ENCODE peak calls at places on chromosomes 12 and 14, in seven cellular contexts. One of them, this sample, is unnamed.

GRCh38 chr12:69007166-69007857 is 74.3 kb upstream of the CPM start:
- DNase-seq in tibial nerve: no peak
- DNase-seq in HT-29: no peak
- DNase-seq in frontal cortex: no peak
- DNase-seq in body of pancreas: no peak
- DNase-seq in NCI-H1694 treated with DMSO at 0.1 percent for 48 hours: no peak
- DNase-seq in brain microvascular endothelial cell: peak; percentile 63
- DNase-seq in this sample: peak; percentile 18

GRCh38 chr12:98741229-98741614 is 96.1 kb downstream of the APAF1 start:
- DNase-seq in brain microvascular endothelial cell: no peak
- DNase-seq in HT-29: no peak
- DNase-seq in body of pancreas: no peak
- DNase-seq in frontal cortex: no peak
- DNase-seq in NCI-H1694 treated with DMSO at 0.1 percent for 48 hours: no peak
- DNase-seq in tibial nerve: no peak
- DNase-seq in this sample: no peak

GRCh38 chr12:60070541-60070940 is 474.7 kb downstream of the SLC16A7 start:
- DNase-seq in tibial nerve: no peak
- DNase-seq in NCI-H1694 treated with DMSO at 0.1 percent for 48 hours: no peak
- DNase-seq in body of pancreas: no peak
- DNase-seq in brain microvascular endothelial cell: no peak
- DNase-seq in frontal cortex: no peak
- DNase-seq in HT-29: peak; percentile 38
- DNase-seq in this sample: no peak

GRCh38 chr12:32053881-32054624 is 52.6 kb upstream of the BICD1 start:
- DNase-seq in frontal cortex: no peak
- DNase-seq in body of pancreas: no peak
- DNase-seq in NCI-H1694 treated with DMSO at 0.1 percent for 48 hours: no peak
- DNase-seq in tibial nerve: no peak
- DNase-seq in HT-29: no peak
- DNase-seq in brain microvascular endothelial cell: no peak
- DNase-seq in this sample: no peak

GRCh38 chr12:14264316-14264715 is 101.2 kb upstream of the ATF7IP start:
- DNase-seq in tibial nerve: no peak
- DNase-seq in NCI-H1694 treated with DMSO at 0.1 percent for 48 hours: no peak
- DNase-seq in brain microvascular endothelial cell: peak; percentile 61
- DNase-seq in HT-29: peak; percentile 54
- DNase-seq in frontal cortex: no peak
- DNase-seq in body of pancreas: no peak
- DNase-seq in this sample: no peak

GRCh38 chr14:95500772-95501401 is 15.6 kb downstream of the SYNE3 start:
- DNase-seq in brain microvascular endothelial cell: peak; percentile 73
- DNase-seq in NCI-H1694 treated with DMSO at 0.1 percent for 48 hours: no peak
- DNase-seq in body of pancreas: peak; percentile 59
- DNase-seq in frontal cortex: no peak
- DNase-seq in tibial nerve: peak; percentile 63
- DNase-seq in HT-29: no peak
- DNase-seq in this sample: peak; percentile 73

GRCh38 chr12:106128526-106129430 is 10.0 kb downstream of the NUAK1 start:
- DNase-seq in frontal cortex: no peak
- DNase-seq in tibial nerve: no peak
- DNase-seq in body of pancreas: no peak
- DNase-seq in NCI-H1694 treated with DMSO at 0.1 percent for 48 hours: no peak
- DNase-seq in HT-29: no peak
- DNase-seq in brain microvascular endothelial cell: no peak
- DNase-seq in this sample: no peak

GRCh38 chr12:10771132-10771733 is 31.2 kb downstream of the TAS2R7 start:
- DNase-seq in HT-29: peak; percentile 63
- DNase-seq in body of pancreas: no peak
- DNase-seq in frontal cortex: peak; percentile 8
- DNase-seq in tibial nerve: peak; percentile 31
- DNase-seq in brain microvascular endothelial cell: peak; percentile 18
- DNase-seq in NCI-H1694 treated with DMSO at 0.1 percent for 48 hours: peak; percentile 71
- DNase-seq in this sample: peak; percentile 42

GRCh38 chr14:104680056-104680805 is 9.2 kb upstream of the INF2 start:
- DNase-seq in tibial nerve: no peak
- DNase-seq in brain microvascular endothelial cell: peak; percentile 80
- DNase-seq in frontal cortex: no peak
- DNase-seq in NCI-H1694 treated with DMSO at 0.1 percent for 48 hours: no peak
- DNase-seq in body of pancreas: peak; percentile 85
- DNase-seq in HT-29: peak; percentile 66
- DNase-seq in this sample: no peak

GRCh38 chr14:88614218-88614907 is 51.5 kb downstream of the ZC3H14 start:
- DNase-seq in body of pancreas: no peak
- DNase-seq in NCI-H1694 treated with DMSO at 0.1 percent for 48 hours: no peak
- DNase-seq in HT-29: no peak
- DNase-seq in brain microvascular endothelial cell: peak; percentile 45
- DNase-seq in tibial nerve: no peak
- DNase-seq in frontal cortex: no peak
- DNase-seq in this sample: peak; percentile 49

GRCh38 chr14:78023112-78023511 is 147.1 kb upstream of the NRXN3 start:
- DNase-seq in NCI-H1694 treated with DMSO at 0.1 percent for 48 hours: no peak
- DNase-seq in frontal cortex: no peak
- DNase-seq in brain microvascular endothelial cell: no peak
- DNase-seq in tibial nerve: no peak
- DNase-seq in HT-29: no peak
- DNase-seq in body of pancreas: no peak
- DNase-seq in this sample: no peak

GRCh38 chr12:69007858-69008314 is 74.9 kb upstream of the CPM start:
- DNase-seq in body of pancreas: no peak
- DNase-seq in brain microvascular endothelial cell: no peak
- DNase-seq in frontal cortex: no peak
- DNase-seq in HT-29: no peak
- DNase-seq in NCI-H1694 treated with DMSO at 0.1 percent for 48 hours: peak; percentile 9
- DNase-seq in tibial nerve: no peak
- DNase-seq in this sample: no peak

GRCh38 chr14:88463318-88463717 is 77.9 kb downstream of the SPATA7 start:
- DNase-seq in brain microvascular endothelial cell: no peak
- DNase-seq in frontal cortex: no peak
- DNase-seq in tibial nerve: no peak
- DNase-seq in HT-29: peak; percentile 19
- DNase-seq in body of pancreas: no peak
- DNase-seq in NCI-H1694 treated with DMSO at 0.1 percent for 48 hours: peak; percentile 31
- DNase-seq in this sample: no peak

GRCh38 chr12:1107669-1108068 is 116.6 kb downstream of the ERC1 start:
- DNase-seq in tibial nerve: no peak
- DNase-seq in body of pancreas: no peak
- DNase-seq in HT-29: no peak
- DNase-seq in NCI-H1694 treated with DMSO at 0.1 percent for 48 hours: no peak
- DNase-seq in brain microvascular endothelial cell: no peak
- DNase-seq in frontal cortex: no peak
- DNase-seq in this sample: no peak

GRCh38 chr12:91053951-91054715 is 3.7 kb downstream of the KERA start:
- DNase-seq in tibial nerve: no peak
- DNase-seq in NCI-H1694 treated with DMSO at 0.1 percent for 48 hours: no peak
- DNase-seq in frontal cortex: no peak
- DNase-seq in brain microvascular endothelial cell: peak; percentile 88
- DNase-seq in HT-29: peak; percentile 43
- DNase-seq in body of pancreas: no peak
- DNase-seq in this sample: peak; percentile 91

GRCh38 chr12:14950421-14950820 is 11.0 kb downstream of the ARHGDIB start:
- DNase-seq in brain microvascular endothelial cell: no peak
- DNase-seq in body of pancreas: no peak
- DNase-seq in tibial nerve: no peak
- DNase-seq in HT-29: no peak
- DNase-seq in NCI-H1694 treated with DMSO at 0.1 percent for 48 hours: no peak
- DNase-seq in frontal cortex: no peak
- DNase-seq in this sample: no peak

GRCh38 chr12:119068129-119068856 is 87.0 kb downstream of the SRRM4 start:
- DNase-seq in tibial nerve: no peak
- DNase-seq in brain microvascular endothelial cell: no peak
- DNase-seq in body of pancreas: no peak
- DNase-seq in HT-29: no peak
- DNase-seq in NCI-H1694 treated with DMSO at 0.1 percent for 48 hours: no peak
- DNase-seq in frontal cortex: no peak
- DNase-seq in this sample: no peak

GRCh38 chr12:92627511-92627910 is 75.3 kb upstream of the PLEKHG7 start:
- DNase-seq in HT-29: no peak
- DNase-seq in body of pancreas: no peak
- DNase-seq in frontal cortex: no peak
- DNase-seq in brain microvascular endothelial cell: no peak
- DNase-seq in tibial nerve: no peak
- DNase-seq in NCI-H1694 treated with DMSO at 0.1 percent for 48 hours: no peak
- DNase-seq in this sample: no peak

GRCh38 chr12:95182868-95183415 is 34.3 kb downstream of the FGD6 start:
- DNase-seq in frontal cortex: no peak
- DNase-seq in HT-29: no peak
- DNase-seq in brain microvascular endothelial cell: peak; percentile 87
- DNase-seq in tibial nerve: no peak
- DNase-seq in NCI-H1694 treated with DMSO at 0.1 percent for 48 hours: no peak
- DNase-seq in body of pancreas: no peak
- DNase-seq in this sample: peak; percentile 36

GRCh38 chr12:52187206-52187605 is 4.6 kb downstream of the KRT80 start:
- DNase-seq in HT-29: no peak
- DNase-seq in brain microvascular endothelial cell: no peak
- DNase-seq in frontal cortex: no peak
- DNase-seq in NCI-H1694 treated with DMSO at 0.1 percent for 48 hours: no peak
- DNase-seq in body of pancreas: no peak
- DNase-seq in tibial nerve: no peak
- DNase-seq in this sample: no peak

GRCh38 chr12:81329088-81329487 is 251.2 kb downstream of the ACSS3 start:
- DNase-seq in frontal cortex: no peak
- DNase-seq in NCI-H1694 treated with DMSO at 0.1 percent for 48 hours: no peak
- DNase-seq in body of pancreas: no peak
- DNase-seq in HT-29: peak; percentile 44
- DNase-seq in brain microvascular endothelial cell: no peak
- DNase-seq in tibial nerve: no peak
- DNase-seq in this sample: no peak

GRCh38 chr12:117158911-117159310 is 31.4 kb downstream of the FBXO21 start:
- DNase-seq in frontal cortex: no peak
- DNase-seq in body of pancreas: no peak
- DNase-seq in HT-29: no peak
- DNase-seq in brain microvascular endothelial cell: peak; percentile 43
- DNase-seq in tibial nerve: no peak
- DNase-seq in NCI-H1694 treated with DMSO at 0.1 percent for 48 hours: no peak
- DNase-seq in this sample: no peak

GRCh38 chr14:44962573-44963528 is 861 bp downstream of the TOGARAM1 start:
- DNase-seq in tibial nerve: peak; percentile 11
- DNase-seq in HT-29: peak; percentile 49
- DNase-seq in brain microvascular endothelial cell: peak; percentile 20
- DNase-seq in body of pancreas: peak; percentile 52
- DNase-seq in NCI-H1694 treated with DMSO at 0.1 percent for 48 hours: no peak
- DNase-seq in frontal cortex: peak; percentile 5
- DNase-seq in this sample: peak; percentile 29

GRCh38 chr14:40133484-40133883 is 701.3 kb upstream of the FBXO33 start:
- DNase-seq in HT-29: no peak
- DNase-seq in frontal cortex: no peak
- DNase-seq in brain microvascular endothelial cell: no peak
- DNase-seq in tibial nerve: no peak
- DNase-seq in body of pancreas: no peak
- DNase-seq in NCI-H1694 treated with DMSO at 0.1 percent for 48 hours: no peak
- DNase-seq in this sample: no peak

GRCh38 chr14:92121207-92121669 is 268 bp downstream of the NDUFB1 start:
- DNase-seq in body of pancreas: peak; percentile 30
- DNase-seq in NCI-H1694 treated with DMSO at 0.1 percent for 48 hours: peak; percentile 52
- DNase-seq in frontal cortex: peak; percentile 33
- DNase-seq in tibial nerve: peak; percentile 23
- DNase-seq in brain microvascular endothelial cell: peak; percentile 22
- DNase-seq in HT-29: peak; percentile 23
- DNase-seq in this sample: no peak

GRCh38 chr12:79155703-79156102 is 291.1 kb downstream of the SYT1 start:
- DNase-seq in NCI-H1694 treated with DMSO at 0.1 percent for 48 hours: no peak
- DNase-seq in HT-29: no peak
- DNase-seq in brain microvascular endothelial cell: no peak
- DNase-seq in tibial nerve: no peak
- DNase-seq in body of pancreas: no peak
- DNase-seq in frontal cortex: no peak
- DNase-seq in this sample: no peak

GRCh38 chr12:115636546-115636945 is 640.9 kb downstream of the MED13L start:
- DNase-seq in frontal cortex: no peak
- DNase-seq in brain microvascular endothelial cell: no peak
- DNase-seq in NCI-H1694 treated with DMSO at 0.1 percent for 48 hours: no peak
- DNase-seq in body of pancreas: no peak
- DNase-seq in tibial nerve: no peak
- DNase-seq in HT-29: no peak
- DNase-seq in this sample: no peak

GRCh38 chr12:41497362-41497761 is 309.2 kb downstream of the PDZRN4 start:
- DNase-seq in body of pancreas: no peak
- DNase-seq in tibial nerve: no peak
- DNase-seq in frontal cortex: no peak
- DNase-seq in HT-29: no peak
- DNase-seq in NCI-H1694 treated with DMSO at 0.1 percent for 48 hours: no peak
- DNase-seq in brain microvascular endothelial cell: no peak
- DNase-seq in this sample: no peak

GRCh38 chr12:56078427-56078826 is 1.5 kb upstream of the ERBB3 start:
- DNase-seq in NCI-H1694 treated with DMSO at 0.1 percent for 48 hours: no peak
- DNase-seq in brain microvascular endothelial cell: no peak
- DNase-seq in HT-29: no peak
- DNase-seq in frontal cortex: no peak
- DNase-seq in body of pancreas: no peak
- DNase-seq in tibial nerve: no peak
- DNase-seq in this sample: no peak

GRCh38 chr12:25817166-25817565 is 141.3 kb upstream of the RASSF8 start:
- DNase-seq in brain microvascular endothelial cell: no peak
- DNase-seq in HT-29: no peak
- DNase-seq in tibial nerve: no peak
- DNase-seq in NCI-H1694 treated with DMSO at 0.1 percent for 48 hours: no peak
- DNase-seq in body of pancreas: no peak
- DNase-seq in frontal cortex: no peak
- DNase-seq in this sample: no peak